ENCODE peak calls at places on chromosomes 13 and 19, in eight cellular contexts. One of them, this sample, is unnamed.

GRCh38 chr13:46845146-46845545 is 48.2 kb upstream of the ESD start:
- DNase-seq in Peyer's patch: no peak
- DNase-seq in fibroblast of lung: no peak
- DNase-seq in Panc1: no peak
- DNase-seq in thoracic aorta: no peak
- DNase-seq in AG04450: no peak
- DNase-seq in cardiac muscle cell: no peak
- DNase-seq in body of pancreas: no peak
- DNase-seq in this sample: no peak

GRCh38 chr19:30070970-30071632 is 129.1 kb downstream of the URI1 start:
- DNase-seq in thoracic aorta: no peak
- DNase-seq in AG04450: no peak
- DNase-seq in Peyer's patch: peak
- DNase-seq in fibroblast of lung: no peak
- DNase-seq in Panc1: no peak
- DNase-seq in cardiac muscle cell: no peak
- DNase-seq in body of pancreas: no peak
- DNase-seq in this sample: no peak

GRCh38 chr19:6117534-6117933 is 7.2 kb upstream of the RFX2 start:
- DNase-seq in cardiac muscle cell: no peak
- DNase-seq in fibroblast of lung: no peak
- DNase-seq in Panc1: no peak
- DNase-seq in body of pancreas: no peak
- DNase-seq in AG04450: no peak
- DNase-seq in Peyer's patch: no peak
- DNase-seq in thoracic aorta: no peak
- DNase-seq in this sample: no peak

GRCh38 chr13:87376081-87376480 is 295.1 kb upstream of the SLITRK5 start:
- DNase-seq in AG04450: no peak
- DNase-seq in cardiac muscle cell: no peak
- DNase-seq in thoracic aorta: no peak
- DNase-seq in fibroblast of lung: no peak
- DNase-seq in body of pancreas: no peak
- DNase-seq in Peyer's patch: no peak
- DNase-seq in Panc1: no peak
- DNase-seq in this sample: no peak

GRCh38 chr19:33052352-33052972 is 12.2 kb downstream of the RHPN2 start:
- DNase-seq in cardiac muscle cell: no peak
- DNase-seq in body of pancreas: no peak
- DNase-seq in AG04450: no peak
- DNase-seq in Peyer's patch: no peak
- DNase-seq in Panc1: no peak
- DNase-seq in thoracic aorta: no peak
- DNase-seq in fibroblast of lung: peak
- DNase-seq in this sample: peak

GRCh38 chr13:80030491-80030890 is 310.4 kb downstream of the SPRY2 start:
- DNase-seq in Panc1: no peak
- DNase-seq in Peyer's patch: peak
- DNase-seq in cardiac muscle cell: no peak
- DNase-seq in body of pancreas: peak
- DNase-seq in thoracic aorta: no peak
- DNase-seq in fibroblast of lung: no peak
- DNase-seq in AG04450: no peak
- DNase-seq in this sample: peak

GRCh38 chr13:94759120-94759728 is 46.9 kb upstream of the SOX21 start:
- DNase-seq in Peyer's patch: no peak
- DNase-seq in cardiac muscle cell: no peak
- DNase-seq in thoracic aorta: no peak
- DNase-seq in body of pancreas: no peak
- DNase-seq in AG04450: no peak
- DNase-seq in Panc1: no peak
- DNase-seq in fibroblast of lung: no peak
- DNase-seq in this sample: no peak

GRCh38 chr13:35990196-35990595 is 141.0 kb downstream of the DCLK1 start:
- DNase-seq in cardiac muscle cell: no peak
- DNase-seq in thoracic aorta: no peak
- DNase-seq in AG04450: no peak
- DNase-seq in body of pancreas: no peak
- DNase-seq in fibroblast of lung: no peak
- DNase-seq in Peyer's patch: no peak
- DNase-seq in Panc1: no peak
- DNase-seq in this sample: no peak

GRCh38 chr13:113115363-113116205 is 7.0 kb upstream of the F10 start:
- DNase-seq in Peyer's patch: no peak
- DNase-seq in Panc1: no peak
- DNase-seq in body of pancreas: no peak
- DNase-seq in cardiac muscle cell: no peak
- DNase-seq in thoracic aorta: no peak
- DNase-seq in fibroblast of lung: no peak
- DNase-seq in AG04450: no peak
- DNase-seq in this sample: no peak

GRCh38 chr19:4260605-4261191 is 13.8 kb downstream of the YJU2 start:
- DNase-seq in thoracic aorta: no peak
- DNase-seq in Panc1: no peak
- DNase-seq in fibroblast of lung: no peak
- DNase-seq in body of pancreas: no peak
- DNase-seq in AG04450: no peak
- DNase-seq in cardiac muscle cell: no peak
- DNase-seq in Peyer's patch: no peak
- DNase-seq in this sample: no peak

GRCh38 chr19:17090501-17091074 is 15.0 kb downstream of the MYO9B start:
- DNase-seq in cardiac muscle cell: no peak
- DNase-seq in Peyer's patch: no peak
- DNase-seq in body of pancreas: no peak
- DNase-seq in AG04450: no peak
- DNase-seq in Panc1: no peak
- DNase-seq in fibroblast of lung: no peak
- DNase-seq in thoracic aorta: no peak
- DNase-seq in this sample: no peak

GRCh38 chr13:21395953-21396352 is 63.1 kb downstream of the ZDHHC20 start:
- DNase-seq in body of pancreas: no peak
- DNase-seq in thoracic aorta: no peak
- DNase-seq in Peyer's patch: no peak
- DNase-seq in fibroblast of lung: no peak
- DNase-seq in AG04450: no peak
- DNase-seq in Panc1: no peak
- DNase-seq in cardiac muscle cell: no peak
- DNase-seq in this sample: no peak

GRCh38 chr13:55439450-55439849 is 1701.3 kb upstream of the PRR20A start:
- DNase-seq in body of pancreas: no peak
- DNase-seq in fibroblast of lung: no peak
- DNase-seq in cardiac muscle cell: no peak
- DNase-seq in thoracic aorta: no peak
- DNase-seq in Panc1: no peak
- DNase-seq in Peyer's patch: no peak
- DNase-seq in AG04450: no peak
- DNase-seq in this sample: no peak

GRCh38 chr19:12774588-12775555 is at the start of gene HOOK2:
- DNase-seq in cardiac muscle cell: no peak
- DNase-seq in body of pancreas: peak
- DNase-seq in AG04450: no peak
- DNase-seq in fibroblast of lung: no peak
- DNase-seq in Panc1: no peak
- DNase-seq in thoracic aorta: no peak
- DNase-seq in Peyer's patch: peak
- DNase-seq in this sample: no peak

GRCh38 chr13:111577956-111578595 is 257.6 kb downstream of the TEX29 start:
- DNase-seq in Peyer's patch: no peak
- DNase-seq in body of pancreas: no peak
- DNase-seq in thoracic aorta: no peak
- DNase-seq in cardiac muscle cell: no peak
- DNase-seq in fibroblast of lung: no peak
- DNase-seq in AG04450: no peak
- DNase-seq in Panc1: no peak
- DNase-seq in this sample: no peak

GRCh38 chr13:24746618-24747247 is 17.2 kb upstream of the RNF17 start:
- DNase-seq in body of pancreas: no peak
- DNase-seq in AG04450: no peak
- DNase-seq in Panc1: no peak
- DNase-seq in thoracic aorta: no peak
- DNase-seq in fibroblast of lung: no peak
- DNase-seq in cardiac muscle cell: peak
- DNase-seq in Peyer's patch: no peak
- DNase-seq in this sample: no peak

GRCh38 chr13:49760555-49760954 is 31.9 kb downstream of the KPNA3 start:
- DNase-seq in cardiac muscle cell: no peak
- DNase-seq in fibroblast of lung: no peak
- DNase-seq in Panc1: no peak
- DNase-seq in body of pancreas: no peak
- DNase-seq in thoracic aorta: no peak
- DNase-seq in Peyer's patch: no peak
- DNase-seq in AG04450: no peak
- DNase-seq in this sample: no peak

GRCh38 chr13:27201661-27202060 is 30.1 kb upstream of the USP12 start:
- DNase-seq in fibroblast of lung: peak
- DNase-seq in Panc1: no peak
- DNase-seq in thoracic aorta: no peak
- DNase-seq in AG04450: no peak
- DNase-seq in Peyer's patch: no peak
- DNase-seq in cardiac muscle cell: no peak
- DNase-seq in body of pancreas: no peak
- DNase-seq in this sample: peak

GRCh38 chr13:24459234-24459633 is 53.3 kb downstream of the PARP4 start:
- DNase-seq in cardiac muscle cell: no peak
- DNase-seq in Peyer's patch: no peak
- DNase-seq in AG04450: peak
- DNase-seq in fibroblast of lung: peak
- DNase-seq in Panc1: no peak
- DNase-seq in body of pancreas: no peak
- DNase-seq in thoracic aorta: no peak
- DNase-seq in this sample: peak

GRCh38 chr13:50128406-50129048 is 113.3 kb downstream of the KCNRG start:
- DNase-seq in AG04450: no peak
- DNase-seq in fibroblast of lung: no peak
- DNase-seq in Panc1: no peak
- DNase-seq in Peyer's patch: no peak
- DNase-seq in body of pancreas: no peak
- DNase-seq in cardiac muscle cell: no peak
- DNase-seq in thoracic aorta: no peak
- DNase-seq in this sample: no peak

GRCh38 chr13:93338906-93339305 is 112.3 kb downstream of the GPC6 start:
- DNase-seq in Peyer's patch: no peak
- DNase-seq in thoracic aorta: no peak
- DNase-seq in cardiac muscle cell: peak
- DNase-seq in Panc1: no peak
- DNase-seq in body of pancreas: no peak
- DNase-seq in AG04450: no peak
- DNase-seq in fibroblast of lung: no peak
- DNase-seq in this sample: no peak

DNA sequence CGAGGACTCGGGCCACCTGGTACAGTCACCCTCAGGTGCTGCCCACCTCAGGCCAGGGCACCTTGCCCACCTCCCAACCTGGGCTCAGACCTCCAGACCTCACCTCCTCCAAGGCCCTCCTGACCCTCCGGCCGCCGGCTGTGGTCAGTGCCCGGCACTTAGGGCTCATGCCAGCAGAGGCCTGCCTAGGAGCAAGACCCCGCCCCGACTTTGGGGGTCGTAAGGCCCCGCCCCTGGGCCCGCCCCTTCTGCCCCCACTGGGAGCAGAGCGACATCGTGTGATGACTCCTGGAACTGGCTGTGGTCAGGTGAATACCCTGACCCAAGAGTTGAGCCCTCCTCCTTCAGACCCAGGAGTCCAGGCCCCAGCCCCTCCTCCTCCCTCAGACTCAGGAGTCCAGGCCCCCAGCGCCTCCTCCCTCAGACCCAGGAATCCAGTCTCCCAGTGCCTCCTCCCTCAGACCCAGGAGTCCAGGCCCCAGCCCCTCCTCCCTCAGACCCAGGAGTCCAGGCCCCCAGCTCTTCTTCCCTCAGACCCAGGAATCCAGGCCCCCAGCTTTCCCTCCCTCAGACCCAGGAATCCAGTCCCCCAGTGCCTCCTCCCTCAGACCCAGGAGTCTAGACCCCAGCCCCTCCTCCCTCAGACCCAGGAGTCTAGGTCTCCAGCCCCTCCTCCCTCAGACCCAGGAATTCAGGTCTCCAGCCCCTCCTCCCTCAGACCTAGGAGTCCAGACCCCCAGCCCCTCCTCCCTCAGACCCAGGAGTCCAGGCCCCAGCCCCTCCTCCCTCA is at the start of gene SBK2:
- DNase-seq in AG04450: no peak
- DNase-seq in thoracic aorta: no peak
- DNase-seq in Panc1: no peak
- DNase-seq in fibroblast of lung: no peak
- DNase-seq in Peyer's patch: no peak
- DNase-seq in body of pancreas: no peak
- DNase-seq in cardiac muscle cell: peak
- DNase-seq in this sample: no peak
- TF ChIP-seq CTCF in AG04450: no peak
- TF ChIP-seq CTCF in thoracic aorta: no peak
- TF ChIP-seq CTCF in Panc1: no peak
- TF ChIP-seq CTCF in fibroblast of lung: no peak
- TF ChIP-seq CTCF in Peyer's patch: no peak
- TF ChIP-seq CTCF in body of pancreas: no peak
- TF ChIP-seq CTCF in cardiac muscle cell: peak
- TF ChIP-seq CTCF in this sample: peak

GRCh38 chr19:45100202-45100600 is 7.2 kb downstream of the PPP1R37 start:
- DNase-seq in body of pancreas: no peak
- DNase-seq in AG04450: no peak
- DNase-seq in thoracic aorta: no peak
- DNase-seq in fibroblast of lung: no peak
- DNase-seq in cardiac muscle cell: no peak
- DNase-seq in Panc1: no peak
- DNase-seq in Peyer's patch: no peak
- DNase-seq in this sample: no peak
- TF ChIP-seq CTCF in body of pancreas: no peak
- TF ChIP-seq CTCF in AG04450: no peak
- TF ChIP-seq CTCF in thoracic aorta: no peak
- TF ChIP-seq CTCF in fibroblast of lung: no peak
- TF ChIP-seq CTCF in cardiac muscle cell: no peak
- TF ChIP-seq CTCF in Panc1: no peak
- TF ChIP-seq CTCF in Peyer's patch: no peak
- TF ChIP-seq CTCF in this sample: no peak

DNA sequence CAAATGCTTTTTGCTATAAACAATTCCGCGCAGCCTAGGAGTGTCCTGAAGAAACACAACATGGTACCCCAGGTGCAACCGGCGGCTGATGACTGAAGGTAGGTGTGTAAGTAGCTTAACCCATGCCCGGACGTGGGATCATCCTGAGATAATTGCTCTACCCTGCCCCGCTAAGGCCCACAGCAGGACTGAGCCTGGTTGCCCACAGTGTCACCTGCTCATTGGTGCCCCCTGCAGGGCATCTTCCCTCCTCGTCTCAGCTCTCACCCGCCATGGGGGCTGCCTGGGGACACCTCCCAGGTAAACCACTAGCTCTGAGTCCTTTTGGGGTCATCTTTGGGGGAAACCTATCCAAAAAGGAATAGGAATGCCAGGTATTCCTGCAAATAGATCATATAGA is 22.3 kb downstream of the TMEM161A start:
- DNase-seq in Peyer's patch: peak
- DNase-seq in body of pancreas: peak
- DNase-seq in Panc1: no peak
- DNase-seq in AG04450: no peak
- DNase-seq in cardiac muscle cell: peak
- DNase-seq in fibroblast of lung: no peak
- DNase-seq in thoracic aorta: no peak
- DNase-seq in this sample: no peak
- TF ChIP-seq CTCF in Peyer's patch: peak
- TF ChIP-seq CTCF in body of pancreas: peak
- TF ChIP-seq CTCF in Panc1: peak
- TF ChIP-seq CTCF in AG04450: peak
- TF ChIP-seq CTCF in cardiac muscle cell: peak
- TF ChIP-seq CTCF in fibroblast of lung: peak
- TF ChIP-seq CTCF in thoracic aorta: peak
- TF ChIP-seq CTCF in this sample: peak

GRCh38 chr19:8826371-8826770 is 5.7 kb downstream of the ZNF558 start:
- DNase-seq in cardiac muscle cell: no peak
- DNase-seq in Panc1: no peak
- DNase-seq in thoracic aorta: no peak
- DNase-seq in AG04450: no peak
- DNase-seq in body of pancreas: no peak
- DNase-seq in Peyer's patch: no peak
- DNase-seq in fibroblast of lung: no peak
- DNase-seq in this sample: no peak
- TF ChIP-seq CTCF in cardiac muscle cell: no peak
- TF ChIP-seq CTCF in Panc1: no peak
- TF ChIP-seq CTCF in thoracic aorta: no peak
- TF ChIP-seq CTCF in AG04450: no peak
- TF ChIP-seq CTCF in body of pancreas: no peak
- TF ChIP-seq CTCF in Peyer's patch: no peak
- TF ChIP-seq CTCF in fibroblast of lung: no peak
- TF ChIP-seq CTCF in this sample: no peak